ENCODE peak calls at places on chromosome 15, in seven cellular contexts. R is H1, Q is mammary epithelial cell, K is Calu3, I is A673, B is bronchial epithelial cell, T is AG10803. J is an unnamed sample.

GRCh38 chr15:92667291-92667904 is 11.8 kb upstream of the FAM174B start:
- DNase-seq in R (no peak), Q (no peak), K (no peak), I (no peak), B (no peak), T (no peak), J (no peak)

GRCh38 chr15:81108427-81108826 is 25.6 kb upstream of the CFAP161 start:
- DNase-seq in R (no peak), Q (no peak), K (peak), I (peak), B (no peak), T (no peak), J (no peak)

GRCh38 chr15:56996746-56997470 is 78.5 kb downstream of the TCF12 start:
- DNase-seq in R (no peak), Q (no peak), K (no peak), I (no peak), B (no peak), T (peak), J (no peak)

GRCh38 chr15:101207867-101208288 is 44.0 kb downstream of the CHSY1 start:
- DNase-seq in R (no peak), Q (peak), K (no peak), I (no peak), B (peak), T (peak), J (no peak)

GRCh38 chr15:57923311-57923710 is 142.2 kb downstream of the ALDH1A2 start:
- DNase-seq in R (no peak), Q (no peak), K (no peak), I (no peak), B (no peak), T (peak), J (no peak)

GRCh38 chr15:100852630-100853029 is 27.0 kb upstream of the ALDH1A3 start:
- DNase-seq in R (no peak), Q (no peak), K (no peak), I (no peak), B (no peak), T (no peak), J (no peak)

GRCh38 chr15:43529587-43530345 is 12.4 kb downstream of the MAP1A start:
- DNase-seq in R (no peak), Q (no peak), K (no peak), I (no peak), B (no peak), T (no peak), J (no peak)

GRCh38 chr15:96448923-96449322 is 118.4 kb downstream of the NR2F2 start:
- DNase-seq in R (no peak), Q (no peak), K (no peak), I (no peak), B (no peak), T (no peak), J (no peak)

GRCh38 chr15:78726870-78727551 is 84.3 kb downstream of the ADAMTS7 start:
- DNase-seq in R (peak), Q (peak), K (peak), I (peak), B (peak), T (no peak), J (no peak)

GRCh38 chr15:45790325-45790943 is 155.6 kb downstream of the SQOR start:
- DNase-seq in R (no peak), Q (peak), K (peak), I (peak), B (peak), T (peak), J (no peak)

GRCh38 chr15:85598203-85598602 is 196.5 kb downstream of the KLHL25 start:
- DNase-seq in R (no peak), Q (no peak), K (no peak), I (no peak), B (no peak), T (peak), J (no peak)

GRCh38 chr15:82602195-82602594 is 45.0 kb downstream of the CPEB1 start:
- DNase-seq in R (no peak), Q (no peak), K (no peak), I (peak), B (no peak), T (no peak), J (no peak)

GRCh38 chr15:54150255-54150654 is 172.0 kb downstream of the UNC13C start:
- DNase-seq in R (no peak), Q (no peak), K (no peak), I (no peak), B (peak), T (no peak), J (no peak)

GRCh38 chr15:58521293-58521991 is 89.7 kb downstream of the LIPC start:
- DNase-seq in R (no peak), Q (peak), K (peak), I (peak), B (peak), T (peak), J (no peak)

GRCh38 chr15:49135342-49135857 is 20.0 kb downstream of the COPS2 start:
- DNase-seq in R (no peak), Q (no peak), K (no peak), I (no peak), B (no peak), T (no peak), J (no peak)

GRCh38 chr15:49185473-49185872 is 15.4 kb downstream of the GALK2 start:
- DNase-seq in R (no peak), Q (no peak), K (no peak), I (no peak), B (no peak), T (no peak), J (no peak)

GRCh38 chr15:88894348-88894818 is 961 bp downstream of the HAPLN3 start:
- DNase-seq in R (peak), Q (peak), K (peak), I (peak), B (peak), T (no peak), J (no peak)

GRCh38 chr15:74873756-74874424 is 725 bp upstream of the SCAMP2 start:
- DNase-seq in R (no peak), Q (no peak), K (peak), I (peak), B (no peak), T (peak), J (no peak)

GRCh38 chr15:99932676-99933402 is 199.6 kb upstream of the LYSMD4 start:
- DNase-seq in R (no peak), Q (no peak), K (no peak), I (no peak), B (no peak), T (no peak), J (no peak)

GRCh38 chr15:39666671-39667070 is 85.8 kb downstream of the THBS1 start:
- DNase-seq in R (no peak), Q (no peak), K (no peak), I (peak), B (no peak), T (peak), J (no peak)

GRCh38 chr15:65414841-65415621 is 7.7 kb downstream of the IGDCC4 start:
- DNase-seq in R (peak), Q (no peak), K (no peak), I (peak), B (no peak), T (peak), J (no peak)
- TF ChIP-seq CTCF in R (peak), Q (no peak), K (no peak), I (peak), B (no peak), T (no peak), J (no peak)

DNA sequence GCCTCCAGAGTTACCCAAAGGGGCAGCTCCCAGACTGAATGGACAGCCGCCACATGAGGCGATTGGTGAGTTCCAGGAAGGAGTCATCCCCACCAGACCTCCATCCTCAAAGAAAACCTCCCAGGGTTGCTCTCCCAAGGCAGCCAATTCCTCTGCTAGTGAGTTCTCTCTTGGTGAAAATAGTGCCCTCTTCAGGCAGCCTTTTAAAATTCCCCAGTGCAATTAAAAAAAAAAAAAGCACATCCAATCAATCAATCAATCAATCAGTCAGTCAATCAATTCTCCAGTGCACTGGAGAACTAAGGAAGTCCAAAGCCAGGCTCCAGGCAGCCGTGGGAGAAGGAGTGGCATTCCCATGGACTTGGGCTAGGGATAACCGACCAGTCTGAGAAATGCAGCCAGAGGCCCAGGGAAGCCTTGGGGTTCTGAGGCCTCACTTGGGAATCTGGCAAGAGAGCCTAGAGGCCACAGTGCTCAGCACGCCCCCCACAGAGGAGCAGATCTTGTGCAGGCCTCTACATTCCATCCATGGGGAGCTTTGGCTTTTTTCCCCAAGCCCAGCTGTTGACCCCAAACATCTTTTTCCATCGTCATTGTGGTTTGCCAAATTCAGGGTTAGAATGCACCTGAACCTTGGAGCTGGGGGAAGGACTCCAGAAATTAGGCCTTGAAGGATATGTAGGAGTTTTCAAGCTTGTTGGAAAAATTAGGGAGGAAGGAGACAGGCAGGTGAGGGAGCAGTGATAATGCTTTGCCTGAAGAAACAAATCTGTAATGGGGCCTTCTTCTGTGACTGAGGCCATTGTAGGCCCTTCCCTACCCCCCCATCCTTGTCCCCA is 4.8 kb downstream of the PAQR5 start:
- DNase-seq in R (no peak), Q (no peak), K (no peak), I (peak), B (no peak), T (peak), J (no peak)
- TF ChIP-seq CTCF in R (no peak), Q (peak), K (no peak), I (peak), B (peak), T (peak), J (peak)

GRCh38 chr15:51783967-51784366 is 32.6 kb downstream of the TMOD2 start:
- DNase-seq in R (no peak), Q (no peak), K (no peak), I (no peak), B (no peak), T (no peak), J (no peak)

GRCh38 chr15:51781506-51781905 is 30.1 kb downstream of the TMOD2 start:
- DNase-seq in R (no peak), Q (peak), K (no peak), I (no peak), B (no peak), T (no peak), J (no peak)

GRCh38 chr15:51776952-51777574 is 25.7 kb downstream of the TMOD2 start:
- DNase-seq in R (peak), Q (peak), K (peak), I (peak), B (peak), T (peak), J (peak)

GRCh38 chr15:51780636-51781035 is 29.2 kb downstream of the TMOD2 start:
- DNase-seq in R (no peak), Q (peak), K (no peak), I (no peak), B (peak), T (no peak), J (no peak)

GRCh38 chr15:51782357-51782896 is 31.0 kb downstream of the TMOD2 start:
- DNase-seq in R (no peak), Q (no peak), K (peak), I (peak), B (no peak), T (no peak), J (no peak)
- TF ChIP-seq CTCF in R (no peak), Q (peak), K (no peak), I (peak), B (peak), T (peak), J (peak)

DNA sequence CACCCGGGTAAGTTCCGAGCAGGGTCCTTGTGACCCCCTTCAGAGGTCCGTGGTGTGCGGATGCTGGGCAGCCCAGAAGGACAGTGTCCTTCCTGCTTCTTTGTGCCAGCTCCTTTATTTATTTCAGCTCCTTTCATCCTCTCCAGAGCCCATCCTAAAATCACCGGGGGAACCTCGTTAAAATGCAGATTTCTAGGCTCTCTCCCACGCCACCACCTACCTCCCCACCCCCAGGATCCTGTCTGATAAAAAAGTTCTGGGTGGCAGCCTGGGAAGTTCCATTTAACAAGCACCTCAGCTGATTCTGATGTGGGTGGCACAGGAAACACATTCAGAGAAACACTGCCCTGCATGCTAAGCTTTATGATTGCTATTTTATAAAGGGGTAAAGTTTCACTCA is 12.5 kb upstream of the IGF1R start:
- DNase-seq in R (no peak), Q (no peak), K (no peak), I (peak), B (no peak), T (no peak), J (no peak)
- TF ChIP-seq CTCF in R (no peak), Q (no peak), K (no peak), I (no peak), B (no peak), T (no peak), J (no peak)

GRCh38 chr15:29514931-29515330 is 245.3 kb upstream of the NSMCE3 start:
- DNase-seq in R (no peak), Q (no peak), K (no peak), I (no peak), B (no peak), T (no peak), J (no peak)

GRCh38 chr15:29516929-29517328 is 247.3 kb upstream of the NSMCE3 start:
- DNase-seq in R (no peak), Q (no peak), K (no peak), I (no peak), B (no peak), T (no peak), J (no peak)

GRCh38 chr15:29518442-29518841 is 248.8 kb upstream of the NSMCE3 start:
- DNase-seq in R (no peak), Q (no peak), K (no peak), I (no peak), B (no peak), T (no peak), J (no peak)

GRCh38 chr15:29522373-29523276 is 253.0 kb upstream of the NSMCE3 start:
- DNase-seq in R (no peak), Q (peak), K (peak), I (no peak), B (peak), T (no peak), J (no peak)

GRCh38 chr15:29517829-29518228 is 248.2 kb upstream of the NSMCE3 start:
- DNase-seq in R (no peak), Q (no peak), K (no peak), I (no peak), B (no peak), T (no peak), J (no peak)
- TF ChIP-seq CTCF in R (no peak), Q (no peak), K (no peak), I (no peak), B (no peak), T (no peak), J (no peak)